ENCODE peak calls at places on chromosomes 12 and 14, in five cellular contexts. One of them, this sample, is unnamed.

GRCh38 chr14:75831971-75832370 is 149.8 kb downstream of the TGFB3 start:
- DNase-seq in H9: no peak
- DNase-seq in mesenchymal stem cell: peak; percentile 33
- DNase-seq in neuronal stem cell: no peak
- DNase-seq in H1: no peak
- DNase-seq in this sample: no peak

GRCh38 chr14:76077340-76077739 is 74.4 kb upstream of the GPATCH2L start:
- DNase-seq in mesenchymal stem cell: no peak
- DNase-seq in H1: no peak
- DNase-seq in neuronal stem cell: no peak
- DNase-seq in H9: no peak
- DNase-seq in this sample: no peak

GRCh38 chr14:77140937-77141591 is 527 bp downstream of the ZDHHC22 start:
- DNase-seq in neuronal stem cell: peak; percentile 82
- DNase-seq in H1: no peak
- DNase-seq in mesenchymal stem cell: peak; percentile 44
- DNase-seq in H9: peak; percentile 80
- DNase-seq in this sample: peak; percentile 82

GRCh38 chr12:75706786-75707605 is 195.6 kb upstream of the KRR1 start:
- DNase-seq in neuronal stem cell: no peak
- DNase-seq in mesenchymal stem cell: peak; percentile 83
- DNase-seq in H1: no peak
- DNase-seq in H9: no peak
- DNase-seq in this sample: no peak

GRCh38 chr14:76577090-76577489 is 184.2 kb upstream of the VASH1 start:
- DNase-seq in mesenchymal stem cell: no peak
- DNase-seq in H1: no peak
- DNase-seq in neuronal stem cell: no peak
- DNase-seq in H9: no peak
- DNase-seq in this sample: no peak

GRCh38 chr12:26724309-26724702 is 108.7 kb downstream of the ITPR2 start:
- DNase-seq in H9: no peak
- DNase-seq in mesenchymal stem cell: no peak
- DNase-seq in H1: no peak
- DNase-seq in neuronal stem cell: no peak
- DNase-seq in this sample: no peak

GRCh38 chr14:76115010-76115422 is 36.7 kb upstream of the GPATCH2L start:
- DNase-seq in H9: peak; percentile 75
- DNase-seq in mesenchymal stem cell: no peak
- DNase-seq in neuronal stem cell: no peak
- DNase-seq in H1: no peak
- DNase-seq in this sample: peak; percentile 51

GRCh38 chr14:92655372-92655771 is 93.1 kb downstream of the LGMN start:
- DNase-seq in H9: no peak
- DNase-seq in neuronal stem cell: no peak
- DNase-seq in mesenchymal stem cell: no peak
- DNase-seq in H1: no peak
- DNase-seq in this sample: no peak

GRCh38 chr14:105844810-105845724 is 318.7 kb downstream of the TMEM121 start:
- DNase-seq in H9: peak; percentile 14
- DNase-seq in mesenchymal stem cell: no peak
- DNase-seq in neuronal stem cell: no peak
- DNase-seq in H1: no peak
- DNase-seq in this sample: no peak

GRCh38 chr14:75249251-75249957 is 29.2 kb upstream of the FOS start:
- DNase-seq in H1: no peak
- DNase-seq in H9: peak; percentile 46
- DNase-seq in neuronal stem cell: no peak
- DNase-seq in mesenchymal stem cell: no peak
- DNase-seq in this sample: no peak

GRCh38 chr12:49557917-49558215 is 10.1 kb downstream of the MCRS1 start:
- DNase-seq in H9: no peak
- DNase-seq in mesenchymal stem cell: no peak
- DNase-seq in neuronal stem cell: no peak
- DNase-seq in H1: no peak
- DNase-seq in this sample: no peak

GRCh38 chr12:41882144-41882805 is 262.4 kb downstream of the GXYLT1 start:
- DNase-seq in H9: no peak
- DNase-seq in mesenchymal stem cell: no peak
- DNase-seq in H1: no peak
- DNase-seq in neuronal stem cell: no peak
- DNase-seq in this sample: no peak

DNA sequence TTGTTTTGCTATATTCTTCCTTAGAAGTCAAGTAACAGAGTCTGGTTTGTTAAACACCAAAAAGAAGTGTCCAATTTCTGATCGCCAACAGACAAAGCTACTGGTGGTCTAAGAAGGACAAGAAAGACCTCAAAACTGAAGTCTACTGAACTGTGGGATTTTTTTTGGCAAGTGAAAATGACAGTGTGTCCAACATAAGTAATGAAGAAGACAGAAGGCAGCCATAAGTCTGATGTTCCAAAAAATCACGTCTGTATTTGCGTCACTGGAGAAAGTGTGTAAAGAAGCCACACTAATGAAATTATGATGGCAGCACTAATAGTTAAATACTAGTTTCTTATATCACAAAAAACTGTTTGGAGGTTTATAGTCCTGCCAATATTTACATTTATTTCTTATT is 32.6 kb downstream of the WASHC3 start:
- DNase-seq in neuronal stem cell: no peak
- DNase-seq in H9: no peak
- DNase-seq in H1: no peak
- DNase-seq in mesenchymal stem cell: no peak
- DNase-seq in this sample: no peak
- H2BK15ac ChIP-seq in neuronal stem cell: no peak overlapping the region
- H2BK15ac ChIP-seq in H9: no peak overlapping the region
- H2BK15ac ChIP-seq in H1: no peak overlapping the region
- H2BK15ac ChIP-seq in mesenchymal stem cell: no peak overlapping the region
- H2BK15ac ChIP-seq in this sample: no peak overlapping the region

GRCh38 chr12:96170762-96171161 is 23.4 kb upstream of the ELK3 start:
- DNase-seq in neuronal stem cell: no peak
- DNase-seq in H1: no peak
- DNase-seq in mesenchymal stem cell: no peak
- DNase-seq in H9: no peak
- DNase-seq in this sample: no peak

GRCh38 chr12:96170328-96170727 is 23.8 kb upstream of the ELK3 start:
- DNase-seq in neuronal stem cell: no peak
- DNase-seq in H9: no peak
- DNase-seq in mesenchymal stem cell: no peak
- DNase-seq in H1: no peak
- DNase-seq in this sample: no peak

GRCh38 chr12:96166765-96167164 is 27.4 kb upstream of the ELK3 start:
- DNase-seq in H9: no peak
- DNase-seq in mesenchymal stem cell: no peak
- DNase-seq in H1: no peak
- DNase-seq in neuronal stem cell: no peak
- DNase-seq in this sample: no peak

GRCh38 chr12:96167492-96167891 is 26.7 kb upstream of the ELK3 start:
- DNase-seq in neuronal stem cell: no peak
- DNase-seq in H1: no peak
- DNase-seq in mesenchymal stem cell: no peak
- DNase-seq in H9: no peak
- DNase-seq in this sample: no peak

GRCh38 chr12:96164951-96165858 is 29.0 kb upstream of the ELK3 start:
- DNase-seq in H9: no peak
- DNase-seq in H1: no peak
- DNase-seq in mesenchymal stem cell: no peak
- DNase-seq in neuronal stem cell: no peak
- DNase-seq in this sample: no peak
- H2BK15ac ChIP-seq in H9: no peak overlapping the region
- H2BK15ac ChIP-seq in H1: no peak overlapping the region
- H2BK15ac ChIP-seq in mesenchymal stem cell: no peak overlapping the region
- H2BK15ac ChIP-seq in neuronal stem cell: no peak overlapping the region
- H2BK15ac ChIP-seq in this sample: no peak overlapping the region

DNA sequence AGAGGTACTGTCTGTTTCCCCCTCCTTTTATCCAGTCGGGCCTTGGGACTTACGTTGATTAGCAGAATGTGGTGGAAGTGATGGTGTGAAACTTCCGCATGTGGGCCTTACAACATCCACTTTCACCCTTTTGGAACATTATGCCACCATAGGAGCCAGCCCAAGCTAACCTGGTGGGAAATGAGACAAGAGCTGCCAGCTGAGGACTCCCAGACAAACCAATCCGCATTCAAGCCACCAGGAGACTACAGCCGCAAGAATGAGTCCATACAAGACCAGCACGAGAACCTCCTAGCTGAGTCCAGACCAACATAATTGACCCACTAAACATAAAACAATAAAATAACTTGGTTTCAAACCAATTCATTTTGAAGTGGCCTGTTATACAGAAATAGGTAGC is 9.1 kb upstream of the PTGER2 start:
- DNase-seq in H1: no peak
- DNase-seq in neuronal stem cell: no peak
- DNase-seq in mesenchymal stem cell: no peak
- DNase-seq in H9: no peak
- DNase-seq in this sample: peak; percentile 58
- H2BK15ac ChIP-seq in H1: no peak overlapping the region
- H2BK15ac ChIP-seq in neuronal stem cell: no peak overlapping the region
- H2BK15ac ChIP-seq in mesenchymal stem cell: no peak overlapping the region
- H2BK15ac ChIP-seq in H9: no peak overlapping the region
- H2BK15ac ChIP-seq in this sample: no peak overlapping the region

GRCh38 chr12:106074361-106074705 is 64.4 kb downstream of the NUAK1 start:
- DNase-seq in H9: no peak
- DNase-seq in H1: no peak
- DNase-seq in mesenchymal stem cell: no peak
- DNase-seq in neuronal stem cell: no peak
- DNase-seq in this sample: no peak
- H2BK15ac ChIP-seq in H9: no peak overlapping the region
- H2BK15ac ChIP-seq in H1: no peak overlapping the region
- H2BK15ac ChIP-seq in mesenchymal stem cell: no peak overlapping the region
- H2BK15ac ChIP-seq in neuronal stem cell: no peak overlapping the region
- H2BK15ac ChIP-seq in this sample: no peak overlapping the region

DNA sequence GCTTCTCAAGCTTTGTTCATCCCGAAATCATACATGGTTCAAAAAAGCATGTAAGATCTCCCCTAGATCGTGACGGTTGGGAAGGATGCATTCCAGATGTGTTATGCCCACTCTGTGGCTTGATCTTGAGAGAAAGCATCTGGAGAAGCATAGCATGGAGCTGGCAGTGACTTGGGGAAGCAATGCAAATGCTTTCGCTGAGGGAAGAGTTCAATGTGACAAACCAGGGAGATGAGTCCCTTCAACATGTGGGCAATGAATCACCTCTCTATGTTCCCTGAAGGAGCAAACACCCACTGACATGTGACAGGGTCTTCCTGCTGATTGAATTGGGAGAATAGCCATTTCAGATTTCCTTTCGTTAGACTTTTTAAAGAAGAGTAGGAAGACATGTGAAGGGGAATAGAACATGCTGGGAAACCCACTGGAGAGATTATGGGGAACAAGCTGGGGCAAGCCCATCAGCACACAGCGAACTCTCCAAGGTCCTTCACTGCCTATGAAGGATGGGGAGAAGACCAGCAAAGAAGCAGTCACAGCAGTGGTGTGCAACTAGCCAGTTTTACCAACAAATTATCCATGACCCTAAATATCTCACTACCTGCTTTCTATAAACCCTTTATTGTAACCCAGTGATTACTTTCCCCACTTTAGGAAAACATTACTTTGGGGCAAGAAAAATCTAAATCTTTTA is 35.1 kb downstream of the KITLG start:
- DNase-seq in H1: no peak
- DNase-seq in neuronal stem cell: no peak
- DNase-seq in mesenchymal stem cell: peak; percentile 45
- DNase-seq in H9: no peak
- DNase-seq in this sample: no peak
- H2BK15ac ChIP-seq in H1: no peak overlapping the region
- H2BK15ac ChIP-seq in neuronal stem cell: no peak overlapping the region
- H2BK15ac ChIP-seq in mesenchymal stem cell: no peak overlapping the region
- H2BK15ac ChIP-seq in H9: no peak overlapping the region
- H2BK15ac ChIP-seq in this sample: no peak overlapping the region

GRCh38 chr12:105921055-105921454 is 217.7 kb downstream of the NUAK1 start:
- DNase-seq in neuronal stem cell: no peak
- DNase-seq in H1: no peak
- DNase-seq in H9: no peak
- DNase-seq in mesenchymal stem cell: no peak
- DNase-seq in this sample: no peak
- H2BK15ac ChIP-seq in neuronal stem cell: no peak overlapping the region
- H2BK15ac ChIP-seq in H1: no peak overlapping the region
- H2BK15ac ChIP-seq in H9: no peak overlapping the region
- H2BK15ac ChIP-seq in mesenchymal stem cell: no peak overlapping the region
- H2BK15ac ChIP-seq in this sample: no peak overlapping the region

DNA sequence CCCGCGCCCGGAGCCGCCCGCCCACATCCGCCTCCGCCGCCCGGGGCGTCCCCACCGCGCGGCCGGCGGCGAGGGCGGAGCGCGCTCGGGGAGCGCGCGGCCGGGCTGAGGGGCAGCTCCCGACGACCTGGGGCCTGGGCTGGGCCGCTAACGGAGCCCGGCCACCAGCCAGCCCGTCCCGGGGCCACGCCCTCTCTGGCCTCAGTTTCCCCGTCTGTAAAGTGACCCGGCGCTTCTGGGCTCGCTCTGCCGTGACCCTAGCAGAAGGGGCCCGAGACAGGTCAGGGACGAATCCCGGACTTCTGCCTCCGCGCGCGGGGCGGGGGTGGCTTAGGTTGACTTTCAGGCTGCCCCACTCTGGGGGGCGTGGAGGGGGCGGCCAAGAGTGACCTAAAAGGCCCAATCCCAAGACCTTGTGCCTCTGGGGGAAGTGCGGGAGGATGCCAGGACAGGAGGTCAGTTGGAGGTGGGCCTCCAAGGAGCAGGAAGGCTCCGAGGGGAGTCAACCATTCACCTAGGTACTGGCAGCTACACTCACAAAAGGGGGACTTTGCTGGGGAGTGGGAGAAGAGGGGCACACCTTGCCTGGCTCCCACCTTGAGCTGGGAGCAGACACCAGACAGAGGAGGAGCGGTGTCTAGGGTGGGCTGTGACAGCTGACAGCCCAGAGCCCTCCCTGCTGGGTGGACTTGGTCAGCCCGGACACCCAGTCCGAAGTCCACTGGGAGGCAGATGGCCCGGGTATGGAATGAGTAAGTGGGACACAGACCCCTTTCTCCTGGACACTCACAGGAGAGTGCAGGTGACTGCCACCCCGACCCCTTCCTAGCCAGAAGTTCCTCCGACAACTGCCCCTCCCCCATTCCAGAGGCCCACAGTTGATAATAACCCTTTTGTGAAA is 483 bp upstream of the AKT1 start:
- DNase-seq in mesenchymal stem cell: peak; percentile 42
- DNase-seq in H1: no peak
- DNase-seq in H9: no peak
- DNase-seq in neuronal stem cell: no peak
- DNase-seq in this sample: no peak
- H2BK15ac ChIP-seq in mesenchymal stem cell: peak overlapping the region; percentile 95
- H2BK15ac ChIP-seq in H1: peak overlapping the region; percentile 81
- H2BK15ac ChIP-seq in H9: no peak overlapping the region
- H2BK15ac ChIP-seq in neuronal stem cell: no peak overlapping the region
- H2BK15ac ChIP-seq in this sample: no peak overlapping the region

DNA sequence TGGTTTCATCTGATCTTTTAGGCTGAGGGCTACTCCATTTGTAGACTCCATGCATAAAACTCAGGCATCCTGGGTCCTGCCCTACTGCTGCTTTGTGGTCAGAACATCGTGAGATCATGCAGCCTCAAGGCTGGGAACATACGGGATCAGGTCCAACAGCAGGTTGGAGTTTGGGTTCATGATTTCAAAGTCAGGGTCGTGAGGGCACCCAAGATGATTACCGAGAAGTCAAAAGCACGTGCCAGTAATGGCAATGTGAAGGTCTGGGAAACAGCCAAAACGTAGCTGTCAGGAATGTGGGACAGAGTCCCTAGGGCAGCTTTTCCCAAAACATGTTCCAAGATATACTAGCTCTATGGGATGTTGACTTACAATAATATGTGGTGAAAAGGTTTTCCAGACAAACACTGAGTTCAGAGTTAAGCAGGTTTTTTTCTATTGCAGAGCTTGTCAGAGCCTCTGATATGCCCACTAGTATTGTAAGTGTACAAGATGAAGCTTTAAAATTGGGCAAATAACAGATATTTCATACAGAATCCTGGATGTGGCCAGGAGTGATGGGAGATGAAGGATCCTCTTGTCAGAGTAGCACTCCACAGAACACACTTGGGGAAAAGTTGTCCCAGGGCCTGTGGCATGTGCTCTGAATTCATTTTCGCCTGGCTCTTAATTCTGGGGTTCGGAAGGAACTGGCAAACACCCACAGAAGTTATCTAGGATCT is 130.2 kb upstream of the DNM1L start:
- DNase-seq in H1: no peak
- DNase-seq in neuronal stem cell: no peak
- DNase-seq in mesenchymal stem cell: peak; percentile 58
- DNase-seq in H9: no peak
- DNase-seq in this sample: no peak
- H2BK15ac ChIP-seq in H1: no peak overlapping the region
- H2BK15ac ChIP-seq in neuronal stem cell: no peak overlapping the region
- H2BK15ac ChIP-seq in mesenchymal stem cell: no peak overlapping the region
- H2BK15ac ChIP-seq in H9: no peak overlapping the region
- H2BK15ac ChIP-seq in this sample: no peak overlapping the region

This sample was measured in mesendoderm.